ENCODE peak calls at places on chromosomes 2 and 18, in six cellular contexts. S is transverse colon, U is stomach, O is A549, J is H1, W is SK-N-SH. I is an unnamed sample.

GRCh38 chr2:43210467-43211303 is 15.7 kb downstream of the ZFP36L2 start:
- DNase-seq in U (peak), O (no peak), W (no peak), S (peak), J (no peak), I (peak)

GRCh38 chr18:36496022-36496421 is 198.5 kb downstream of the FHOD3 start:
- DNase-seq in U (no peak), S (no peak), O (no peak), J (peak), W (no peak), I (no peak)

GRCh38 chr18:58552057-58552461 is 76.8 kb downstream of the ALPK2 start:
- DNase-seq in S (no peak), W (no peak), J (no peak), U (no peak), O (peak), I (peak)

GRCh38 chr2:236969767-236970655 is 115.7 kb upstream of the COPS8 start:
- DNase-seq in W (no peak), S (peak), U (peak), O (no peak), J (no peak), I (no peak)

GRCh38 chr2:127386246-127386645 is 1.5 kb downstream of the MAP3K2 start:
- DNase-seq in S (no peak), J (no peak), U (no peak), W (no peak), O (no peak), I (no peak)

GRCh38 chr18:55609426-55609825 is 21.4 kb upstream of the TCF4 start:
- DNase-seq in S (no peak), W (no peak), U (no peak), J (no peak), O (no peak), I (no peak)

GRCh38 chr2:65353046-65353445 is 79.4 kb downstream of the SPRED2 start:
- DNase-seq in S (no peak), W (no peak), O (peak), U (no peak), J (no peak), I (no peak)

GRCh38 chr2:137676348-137676747 is 287.9 kb upstream of the HNMT start:
- DNase-seq in O (no peak), J (no peak), S (no peak), W (no peak), U (no peak), I (no peak)

GRCh38 chr18:58687871-58688308 is 16.6 kb downstream of the MALT1 start:
- DNase-seq in U (no peak), J (no peak), W (no peak), O (no peak), S (no peak), I (no peak)

GRCh38 chr2:140650825-140651224 is 1480.0 kb downstream of the LRP1B start:
- DNase-seq in J (no peak), S (no peak), U (no peak), W (no peak), O (peak), I (no peak)

GRCh38 chr2:43778233-43778632 is 4.4 kb downstream of the DYNC2LI1 start:
- DNase-seq in J (no peak), U (no peak), W (no peak), O (no peak), S (no peak), I (no peak)

GRCh38 chr18:48345596-48345995 is 63.6 kb downstream of the ZBTB7C start:
- DNase-seq in O (peak), U (peak), J (no peak), S (peak), W (no peak), I (no peak)

GRCh38 chr2:172823451-172823850 is 87.8 kb downstream of the RAPGEF4 start:
- DNase-seq in J (no peak), S (no peak), W (no peak), O (no peak), U (no peak), I (no peak)

GRCh38 chr2:239216614-239217273 is 184.1 kb downstream of the HDAC4 start:
- DNase-seq in O (no peak), J (no peak), S (no peak), U (peak), W (no peak), I (no peak)

GRCh38 chr2:30300456-30301221 is 69.3 kb downstream of the LBH start:
- DNase-seq in U (no peak), S (no peak), J (no peak), O (peak), W (peak), I (no peak)

GRCh38 chr2:113034016-113034415 is 18.7 kb downstream of the IL36B start:
- DNase-seq in U (no peak), W (no peak), O (no peak), S (no peak), J (no peak), I (no peak)

GRCh38 chr18:28725876-28726275 is 548.9 kb upstream of the CDH2 start:
- DNase-seq in O (no peak), J (no peak), W (peak), S (no peak), U (no peak), I (no peak)

GRCh38 chr2:96895709-96896651 is 26.1 kb upstream of the SEMA4C start:
- DNase-seq in J (no peak), S (no peak), W (no peak), U (no peak), O (no peak), I (no peak)

GRCh38 chr18:24791736-24792135 is 331.3 kb downstream of the HRH4 start:
- DNase-seq in S (no peak), W (peak), O (no peak), J (no peak), U (no peak), I (no peak)

GRCh38 chr2:189613650-189614420 is 33.2 kb upstream of the SLC40A1 start:
- DNase-seq in U (no peak), J (no peak), O (peak), S (no peak), W (peak), I (no peak)

GRCh38 chr2:68203587-68203986 is 45.9 kb downstream of the PNO1 start:
- DNase-seq in S (no peak), W (no peak), O (no peak), U (no peak), J (no peak), I (no peak)

GRCh38 chr18:79517322-79517721 is 121.6 kb downstream of the NFATC1 start:
- DNase-seq in J (no peak), W (no peak), O (no peak), U (no peak), S (no peak), I (no peak)

GRCh38 chr2:44679584-44679983 is 261.9 kb upstream of the SIX3 start:
- DNase-seq in U (no peak), J (no peak), W (no peak), S (no peak), O (no peak), I (no peak)

GRCh38 chr2:15218423-15219086 is 342.6 kb downstream of the NBAS start:
- DNase-seq in O (no peak), J (no peak), U (no peak), S (no peak), W (no peak), I (no peak)

GRCh38 chr2:240742602-240743095 is 51.0 kb downstream of the AQP12A start:
- DNase-seq in J (peak), W (no peak), S (no peak), U (no peak), O (no peak), I (no peak)

DNA sequence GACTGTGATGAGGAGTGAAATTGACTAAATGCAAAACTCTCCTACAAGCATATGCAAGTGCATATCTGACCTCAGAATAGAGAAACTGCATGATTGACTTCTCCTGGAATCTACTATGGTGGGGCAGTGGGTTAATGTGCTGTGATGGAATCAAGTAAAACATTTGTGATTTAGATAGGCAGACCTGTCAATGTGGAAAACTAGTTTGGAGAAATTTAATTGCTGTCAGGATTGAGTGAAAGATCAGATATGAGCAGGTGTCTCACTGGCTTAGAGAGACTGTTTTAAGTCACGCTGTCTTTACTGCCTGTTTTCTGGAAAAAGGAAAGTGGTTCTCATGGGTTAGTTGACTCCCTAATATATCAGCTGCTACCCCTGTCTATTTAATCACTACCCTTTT is 881.0 kb upstream of the CNTNAP5 start:
- DNase-seq in O (no peak), W (no peak), U (no peak), S (no peak), J (no peak), I (no peak)
- TF ChIP-seq EP300 in O (no peak), W (no peak), U (no peak), S (no peak), J (no peak), I (no peak)

DNA sequence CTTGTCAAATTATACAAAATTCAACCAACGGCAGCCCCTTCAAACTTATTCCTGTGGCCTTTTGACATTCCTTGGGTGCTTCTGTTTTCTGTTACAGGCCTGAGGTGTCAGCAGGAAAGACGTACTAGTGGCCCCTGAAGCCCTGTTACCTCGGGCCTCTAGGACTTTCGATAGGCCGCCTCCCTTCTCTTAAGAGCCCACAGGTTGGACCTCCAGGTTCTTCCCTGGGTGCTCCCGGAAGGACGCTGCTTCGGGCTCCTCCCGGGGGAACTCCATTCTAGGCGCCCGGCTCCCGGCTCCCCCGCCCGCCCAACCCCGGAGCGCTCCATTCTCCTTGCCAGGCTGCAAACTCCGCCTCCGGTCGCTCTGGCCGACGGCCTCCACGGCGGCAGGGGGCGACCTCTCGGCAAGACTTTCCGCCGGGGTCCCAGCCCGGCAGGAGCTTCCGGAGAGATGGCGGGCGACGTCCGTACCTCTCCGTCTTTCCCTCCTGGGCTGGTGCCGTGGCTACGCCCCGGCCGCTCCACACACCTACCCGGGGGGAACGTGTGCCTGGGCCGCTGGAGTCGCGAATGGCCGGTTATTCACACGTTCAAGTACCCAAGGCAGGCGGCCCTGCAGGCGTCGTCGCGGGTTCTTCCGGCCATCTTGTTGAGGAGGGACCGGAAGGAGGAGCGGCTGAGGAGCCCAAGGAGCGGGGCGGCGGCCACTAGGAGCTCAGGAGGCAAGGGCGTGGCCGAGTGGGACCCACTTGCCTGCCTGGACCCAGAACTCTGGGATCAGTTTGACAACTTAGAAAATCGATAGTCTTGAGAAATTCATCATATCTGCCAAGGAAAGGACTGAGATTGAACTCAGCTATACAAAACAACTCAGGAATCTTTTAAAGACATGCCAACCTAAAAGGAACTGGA is 27.5 kb downstream of the BOLA3 start:
- DNase-seq in O (peak), S (peak), U (peak), J (peak), W (peak), I (peak)
- TF ChIP-seq EP300 in O (no peak), S (no peak), U (no peak), J (no peak), W (peak), I (peak)

DNA sequence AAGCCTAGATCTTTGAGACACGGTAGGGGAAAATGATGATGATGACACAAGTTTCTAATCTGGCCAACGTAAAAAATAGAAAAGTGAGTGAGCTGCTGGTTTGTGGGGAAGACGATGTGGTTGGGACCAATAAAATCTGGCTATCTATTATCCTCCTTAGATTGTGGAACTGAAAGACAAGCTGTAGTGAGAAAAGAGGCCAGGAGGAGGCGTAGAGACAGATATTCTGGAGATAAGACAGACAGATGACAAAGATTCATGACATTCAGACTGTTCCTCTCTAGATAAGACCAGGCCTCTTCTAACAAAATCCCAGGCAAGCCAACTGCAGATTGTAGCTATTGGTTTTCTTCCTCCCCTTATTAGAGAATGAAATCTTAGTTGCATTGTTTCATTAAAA is 376.3 kb upstream of the UBE2E3 start:
- DNase-seq in S (peak), W (no peak), J (peak), U (no peak), O (peak), I (peak)
- TF ChIP-seq EP300 in S (no peak), W (no peak), J (no peak), U (no peak), O (no peak), I (no peak)

GRCh38 chr2:72895759-72896281 is 8.6 kb downstream of the SPR start:
- DNase-seq in J (no peak), W (no peak), O (no peak), U (peak), S (peak), I (no peak)
- TF ChIP-seq EP300 in J (no peak), W (no peak), O (no peak), U (no peak), S (no peak), I (no peak)

GRCh38 chr2:111186123-111186715 is 65.5 kb downstream of the BCL2L11 start:
- DNase-seq in W (no peak), U (no peak), O (no peak), S (peak), J (no peak), I (no peak)

GRCh38 chr2:111185496-111186022 is 64.8 kb downstream of the BCL2L11 start:
- DNase-seq in O (peak), J (no peak), W (no peak), U (peak), S (peak), I (no peak)

GRCh38 chr2:111186933-111187332 is 66.2 kb downstream of the BCL2L11 start:
- DNase-seq in S (no peak), W (no peak), J (no peak), O (no peak), U (no peak), I (no peak)

GRCh38 chr2:111182740-111183139 is 62.0 kb downstream of the BCL2L11 start:
- DNase-seq in W (no peak), O (no peak), S (no peak), U (no peak), J (no peak), I (no peak)

GRCh38 chr2:111184725-111185495 is 64.2 kb downstream of the BCL2L11 start:
- DNase-seq in O (no peak), W (no peak), U (no peak), J (no peak), S (no peak), I (no peak)
- TF ChIP-seq EP300 in O (no peak), W (no peak), U (no peak), J (no peak), S (no peak), I (no peak)

GRCh38 chr2:98806266-98806697 is 75.3 kb upstream of the MGAT4A start:
- DNase-seq in S (peak), U (peak), W (peak), O (no peak), J (no peak), I (no peak)
- TF ChIP-seq EP300 in S (no peak), U (no peak), W (peak), O (no peak), J (no peak), I (no peak)

DNA sequence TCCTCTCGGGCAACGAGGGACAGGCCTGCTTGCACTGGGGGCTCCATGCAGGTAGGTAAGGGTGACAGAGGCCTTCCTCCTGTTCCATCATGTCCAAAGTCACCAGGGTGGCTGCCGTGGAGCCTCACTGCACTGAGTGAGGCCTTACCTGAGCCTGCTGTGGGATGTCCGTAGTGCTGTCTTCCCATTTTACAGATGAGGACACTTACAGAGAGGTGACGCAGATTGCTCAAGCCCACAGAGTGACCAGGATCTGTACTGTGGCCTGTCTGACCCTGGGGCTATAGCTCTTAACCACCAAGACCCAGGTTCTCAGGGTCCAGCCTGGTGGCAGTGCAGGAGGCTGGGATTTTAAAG is 5.4 kb downstream of the ATOH8 start:
- DNase-seq in S (no peak), J (no peak), W (no peak), U (no peak), O (no peak), I (no peak)
- TF ChIP-seq EP300 in S (no peak), J (no peak), W (no peak), U (no peak), O (no peak), I (no peak)

GRCh38 chr2:218983971-218984238 is 1.1 kb downstream of the FEV start:
- DNase-seq in W (no peak), S (no peak), O (no peak), U (no peak), J (no peak), I (no peak)

GRCh38 chr2:218982312-218983262 is 2.4 kb downstream of the FEV start:
- DNase-seq in J (peak), S (no peak), W (peak), O (no peak), U (no peak), I (no peak)

GRCh38 chr2:218984239-218985020 is 554 bp downstream of the FEV start:
- DNase-seq in S (no peak), U (no peak), J (peak), W (peak), O (no peak), I (no peak)

GRCh38 chr2:218985021-218985324 is at the start of gene FEV:
- DNase-seq in U (no peak), W (peak), J (no peak), O (no peak), S (no peak), I (no peak)

GRCh38 chr2:218983263-218983970 is 1.6 kb downstream of the FEV start:
- DNase-seq in O (no peak), S (no peak), W (peak), J (no peak), U (no peak), I (no peak)
- TF ChIP-seq EP300 in O (no peak), S (no peak), W (no peak), J (no peak), U (no peak), I (no peak)

GRCh38 chr2:1744446-1745170 is at the start of gene PXDN:
- DNase-seq in U (no peak), O (no peak), J (no peak), W (peak), S (peak), I (no peak)
- TF ChIP-seq EP300 in U (no peak), O (no peak), J (no peak), W (no peak), S (no peak), I (no peak)

GRCh38 chr2:26978061-26978596 is 7.7 kb downstream of the MAPRE3 start:
- DNase-seq in J (no peak), O (no peak), W (peak), U (peak), S (peak), I (no peak)
- TF ChIP-seq EP300 in J (no peak), O (no peak), W (no peak), U (no peak), S (no peak), I (no peak)

I was measured in HepG2.